ENCODE peak calls at places on chromosomes 11 and 22, in four cellular contexts. V is spleen, R is GM12878, Y is testis. W is an unnamed sample.

GRCh38 chr11:94117871-94118270 is 10.8 kb upstream of the PANX1 start:
- DNase-seq in V (no peak), R (no peak), Y (no peak), W (no peak)

GRCh38 chr11:79414644-79415317 is 26.0 kb downstream of the TENM4 start:
- DNase-seq in V (no peak), R (no peak), Y (no peak), W (no peak)

GRCh38 chr11:124113890-124114289 is 1.4 kb upstream of the VWA5A start:
- DNase-seq in V (no peak), R (no peak), Y (no peak), W (no peak)

GRCh38 chr11:34251640-34251980 is 106.2 kb downstream of the ABTB2 start:
- DNase-seq in V (no peak), R (no peak), Y (no peak), W (no peak)

GRCh38 chr11:106178361-106178760 is 100.9 kb downstream of the AASDHPPT start:
- DNase-seq in V (no peak), R (no peak), Y (no peak), W (no peak)

GRCh38 chr22:46106279-46107022 is 43.9 kb upstream of the PPARA start:
- DNase-seq in V (no peak), R (no peak), Y (no peak), W (no peak)

GRCh38 chr11:77086521-77087472 is 15.8 kb upstream of the OMP start:
- DNase-seq in V (peak; percentile 70), R (no peak), Y (peak; percentile 81), W (no peak)

GRCh38 chr11:115081972-115082371 is 403.6 kb downstream of the NXPE2 start:
- DNase-seq in V (no peak), R (no peak), Y (no peak), W (no peak)

GRCh38 chr22:26713823-26714449 is 56.5 kb downstream of the MIAT start:
- DNase-seq in V (no peak), R (no peak), Y (no peak), W (no peak)

GRCh38 chr11:110490886-110491285 is 61.1 kb downstream of the FDX1 start:
- DNase-seq in V (no peak), R (no peak), Y (no peak), W (no peak)

GRCh38 chr11:128928400-128928799 is 14.3 kb downstream of the TP53AIP1 start:
- DNase-seq in V (peak; percentile 77), R (peak; percentile 65), Y (no peak), W (no peak)

GRCh38 chr11:132177106-132177505 is 806.7 kb downstream of the NTM start:
- DNase-seq in V (no peak), R (no peak), Y (no peak), W (no peak)

GRCh38 chr11:2287102-2287501 is 14.6 kb downstream of the C11orf21 start:
- DNase-seq in V (no peak), R (no peak), Y (peak; percentile 63), W (peak; percentile 75)

GRCh38 chr22:42433754-42434153 is 1.6 kb upstream of the NFAM1 start:
- DNase-seq in V (no peak), R (no peak), Y (no peak), W (no peak)

GRCh38 chr22:28027453-28028448 is 108.7 kb upstream of the PITPNB start:
- DNase-seq in V (peak; percentile 62), R (no peak), Y (peak; percentile 68), W (peak; percentile 59)

GRCh38 chr11:23674866-23675265 is 814.6 kb upstream of the CCDC179 start:
- DNase-seq in V (no peak), R (no peak), Y (no peak), W (no peak)

GRCh38 chr11:134652586-134653255 is 240.7 kb upstream of the B3GAT1 start:
- DNase-seq in V (no peak), R (no peak), Y (no peak), W (peak; percentile 57)

GRCh38 chr11:926341-926916 is 759 bp downstream of the AP2A2 start:
- DNase-seq in V (no peak), R (no peak), Y (no peak), W (no peak)

GRCh38 chr11:11535611-11536010 is 86.2 kb downstream of the GALNT18 start:
- DNase-seq in V (no peak), R (no peak), Y (no peak), W (no peak)

GRCh38 chr22:31872209-31872608 is 72.1 kb upstream of the YWHAH start:
- DNase-seq in V (peak; percentile 4), R (no peak), Y (no peak), W (no peak)

GRCh38 chr11:120034881-120035620 is 102.9 kb downstream of the TRIM29 start:
- DNase-seq in V (no peak), R (no peak), Y (no peak), W (peak; percentile 48)

GRCh38 chr11:63766501-63767270 is 1.9 kb downstream of the ZFTA start:
- DNase-seq in V (no peak), R (no peak), Y (no peak), W (no peak)

GRCh38 chr11:123611698-123612097 is 42.7 kb downstream of the SCN3B start:
- DNase-seq in V (no peak), R (no peak), Y (no peak), W (no peak)

GRCh38 chr22:44550666-44551491 is 52.8 kb upstream of the RTL6 start:
- DNase-seq in V (no peak), R (peak; percentile 9), Y (peak; percentile 71), W (no peak)

GRCh38 chr11:94877446-94878200 is 95.7 kb downstream of the CWC15 start:
- DNase-seq in V (no peak), R (no peak), Y (no peak), W (no peak)

GRCh38 chr11:68275721-68276488 is 4.1 kb upstream of the C11orf24 start:
- DNase-seq in V (peak; percentile 43), R (no peak), Y (no peak), W (no peak)

GRCh38 chr22:28711820-28712777 is 29.5 kb downstream of the CHEK2 start:
- DNase-seq in V (no peak), R (no peak), Y (no peak), W (no peak)

GRCh38 chr11:33701831-33702230 is 1.2 kb upstream of the C11orf91 start:
- DNase-seq in V (no peak), R (no peak), Y (peak; percentile 43), W (no peak)

GRCh38 chr11:43268161-43268560 is 43.6 kb upstream of the API5 start:
- DNase-seq in V (no peak), R (no peak), Y (peak; percentile 31), W (no peak)

GRCh38 chr11:91219501-91219900 is 996.7 kb upstream of the CHORDC1 start:
- DNase-seq in V (no peak), R (no peak), Y (no peak), W (no peak)

GRCh38 chr11:57342702-57343101 is 4.5 kb downstream of the P2RX3 start:
- DNase-seq in V (peak; percentile 64), R (no peak), Y (no peak), W (no peak)

GRCh38 chr11:57347336-57347735 is 9.2 kb downstream of the P2RX3 start:
- DNase-seq in V (peak; percentile 65), R (no peak), Y (no peak), W (no peak)

GRCh38 chr11:57343825-57344224 is 5.7 kb downstream of the P2RX3 start:
- DNase-seq in V (no peak), R (no peak), Y (no peak), W (no peak)

GRCh38 chr11:57345555-57346151 is 7.5 kb downstream of the P2RX3 start:
- DNase-seq in V (peak; percentile 82), R (no peak), Y (peak; percentile 87), W (no peak)

GRCh38 chr11:57344826-57345225 is 6.7 kb downstream of the P2RX3 start:
- DNase-seq in V (peak; percentile 69), R (no peak), Y (no peak), W (no peak)
- TF ChIP-seq CTCF in V (no peak), R (no peak), Y (no peak), W (no peak)

DNA sequence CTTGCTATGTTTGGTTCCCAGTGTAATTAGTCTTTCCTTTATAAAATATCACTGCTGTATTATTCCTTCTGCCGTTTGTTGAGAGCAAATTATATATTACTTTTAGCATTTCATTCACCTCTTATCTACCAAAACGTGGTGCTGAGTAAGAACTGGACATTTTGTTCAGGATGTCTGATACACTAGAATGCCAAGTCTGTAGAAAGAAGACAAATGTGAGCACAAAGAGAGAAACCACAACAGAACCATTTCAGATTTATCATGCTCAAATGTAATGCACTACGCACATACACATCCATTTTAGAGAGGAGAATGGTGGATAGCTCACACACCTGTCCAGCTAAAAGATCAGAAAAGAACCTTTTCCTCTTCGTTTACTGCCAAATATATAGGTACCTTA is 312.1 kb upstream of the C11orf87 start:
- DNase-seq in V (no peak), R (no peak), Y (no peak), W (no peak)
- TF ChIP-seq CTCF in V (no peak), R (no peak), Y (no peak), W (no peak)

GRCh38 chr11:70606248-70606950 is 208.1 kb downstream of the CTTN start:
- DNase-seq in V (no peak), R (no peak), Y (no peak), W (no peak)
- TF ChIP-seq CTCF in V (no peak), R (no peak), Y (no peak), W (no peak)

DNA sequence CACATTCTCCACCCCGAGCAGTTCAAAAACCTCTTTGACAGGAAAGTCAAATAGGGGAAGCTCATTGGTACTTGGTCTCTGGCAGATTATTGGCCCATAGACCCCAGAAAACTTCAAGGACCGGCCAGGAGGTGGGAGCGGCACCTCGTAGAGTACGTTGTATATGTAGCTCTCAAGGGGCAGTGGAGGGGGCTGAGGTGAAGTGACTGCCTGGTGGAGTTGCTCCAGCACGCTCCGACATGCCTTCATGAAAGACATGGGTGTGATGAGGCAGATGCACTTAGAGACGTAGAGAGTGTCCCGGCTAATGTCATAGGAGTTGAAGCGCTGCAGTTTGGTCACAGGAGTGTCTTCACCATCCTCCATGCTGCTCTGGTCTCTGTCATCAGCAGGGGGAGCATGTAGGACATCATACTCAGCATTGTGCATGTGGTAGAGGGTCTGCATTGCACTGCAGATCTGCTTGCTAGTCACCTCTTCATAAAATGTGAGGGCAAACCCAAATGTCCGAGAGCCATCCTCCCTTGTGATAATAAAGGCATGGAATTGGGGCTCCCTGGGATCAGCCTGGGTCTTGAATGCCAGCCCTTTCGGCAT is 61.3 kb downstream of the DENND5A start:
- DNase-seq in V (no peak), R (no peak), Y (no peak), W (no peak)
- TF ChIP-seq CTCF in V (no peak), R (peak; percentile 24), Y (no peak), W (no peak)

DNA sequence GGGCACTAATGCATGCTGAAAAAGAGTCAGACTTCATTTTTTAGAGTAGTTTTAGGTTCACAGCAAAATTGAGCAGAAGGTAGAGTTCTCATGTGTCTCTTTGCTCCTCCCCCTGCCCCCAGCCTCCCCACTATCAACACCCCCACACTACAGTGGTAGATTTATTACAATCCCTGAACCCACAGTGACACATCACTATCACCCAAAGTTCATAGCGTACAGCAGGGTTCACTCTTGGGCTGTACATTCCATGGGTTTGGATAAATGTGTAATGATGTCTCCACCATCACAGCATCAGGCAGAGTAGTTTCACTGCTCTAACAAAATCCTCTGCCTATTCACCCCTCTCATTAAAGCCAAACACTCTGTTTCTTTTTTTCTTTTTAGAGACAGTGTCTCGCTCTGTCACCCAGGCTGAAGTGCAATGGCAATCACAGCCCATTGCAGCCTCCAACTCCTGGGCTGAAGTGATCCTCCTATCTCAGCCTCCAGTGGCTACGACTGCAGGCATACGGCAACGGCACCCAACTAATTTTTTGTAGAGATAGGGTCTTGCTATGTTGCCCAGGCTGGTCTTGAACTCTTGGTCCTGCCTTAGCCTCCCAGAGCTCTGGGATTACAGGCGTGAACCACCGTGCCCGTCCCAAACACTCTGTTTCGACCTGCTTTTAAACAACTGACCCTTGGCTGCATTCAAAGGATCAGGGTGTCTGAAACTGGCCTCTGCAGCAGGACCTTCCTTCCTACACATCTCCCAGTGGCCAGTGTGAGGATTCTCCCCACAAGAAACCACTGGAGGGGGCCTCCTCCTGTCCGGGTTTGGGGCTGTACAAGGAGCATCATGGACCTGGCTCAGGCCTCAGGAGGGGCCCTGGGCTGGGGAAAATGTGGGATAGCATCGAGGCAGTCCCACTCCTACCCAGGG is 4.2 kb downstream of the BEST1 start:
- DNase-seq in V (no peak), R (no peak), Y (no peak), W (peak; percentile 75)
- TF ChIP-seq CTCF in V (no peak), R (no peak), Y (no peak), W (no peak)

W was measured in osteocyte.